ENCODE peak calls at places on chromosomes 12 and 14, in seven cellular contexts. K is right atrium auricular region; O is heart right ventricle; U is ELR; P is NCI-H1694 treated with DMSO at 0.1 percent for 48 hours; N is H9; M is effector CD4-positive, alpha-beta T cell. T is an unnamed sample.
A peak's percentile ranks its signal among the peaks of the same experiment; 100 is the strongest.

GRCh38 chr12:75596406-75596805 is 85.0 kb upstream of the KRR1 start:
- DNase-seq in K (no peak), O (no peak), U (no peak), P (no peak), N (no peak), M (no peak), T (no peak)

GRCh38 chr14:101010835-101011234 is 107.3 kb upstream of the RTL1 start:
- DNase-seq in K (no peak), O (no peak), U (no peak), P (no peak), N (no peak), M (no peak), T (no peak)

GRCh38 chr14:73243748-73244147 is 6.4 kb downstream of the PAPLN start:
- DNase-seq in K (no peak), O (no peak), U (no peak), P (no peak), N (no peak), M (no peak), T (no peak)

GRCh38 chr12:110846615-110847566 is at the start of gene CCDC63:
- DNase-seq in K (peak; percentile 63), O (peak; percentile 71), U (peak; percentile 49), P (no peak), N (peak; percentile 87), M (no peak), T (peak; percentile 43)

GRCh38 chr12:95784286-95784685 is 6.3 kb downstream of the NTN4 start:
- DNase-seq in K (no peak), O (no peak), U (peak; percentile 72), P (no peak), N (no peak), M (no peak), T (no peak)

GRCh38 chr12:61894168-61894567 is 366.0 kb upstream of the USP15 start:
- DNase-seq in K (no peak), O (no peak), U (no peak), P (no peak), N (no peak), M (no peak), T (no peak)

GRCh38 chr14:55071870-55072640 is 20.6 kb downstream of the MAPK1IP1L start:
- DNase-seq in K (no peak), O (peak; percentile 21), U (peak; percentile 94), P (no peak), N (no peak), M (no peak), T (no peak)

GRCh38 chr12:44148936-44149335 is 313.1 kb downstream of the TMEM117 start:
- DNase-seq in K (no peak), O (no peak), U (no peak), P (no peak), N (no peak), M (no peak), T (no peak)

GRCh38 chr12:79614730-79615129 is 76.0 kb downstream of the PAWR start:
- DNase-seq in K (no peak), O (no peak), U (no peak), P (no peak), N (no peak), M (no peak), T (no peak)

GRCh38 chr12:67705394-67706370 is 57.1 kb downstream of the DYRK2 start:
- DNase-seq in K (no peak), O (no peak), U (peak; percentile 86), P (no peak), N (no peak), M (no peak), T (no peak)

GRCh38 chr14:56154321-56154720 is 36.1 kb downstream of the PELI2 start:
- DNase-seq in K (no peak), O (no peak), U (no peak), P (no peak), N (no peak), M (no peak), T (no peak)

GRCh38 chr14:59126714-59127436 is 61.6 kb upstream of the DAAM1 start:
- DNase-seq in K (no peak), O (no peak), U (peak; percentile 74), P (peak; percentile 80), N (no peak), M (peak; percentile 20), T (no peak)

GRCh38 chr14:106842687-106843086 is 1316.3 kb downstream of the TMEM121 start:
- DNase-seq in K (no peak), O (no peak), U (no peak), P (no peak), N (no peak), M (no peak), T (peak; percentile 21)

GRCh38 chr12:63150255-63151060 is 543 bp downstream of the AVPR1A start:
- DNase-seq in K (no peak), O (peak; percentile 14), U (no peak), P (no peak), N (peak; percentile 79), M (no peak), T (peak; percentile 65)

GRCh38 chr14:70706177-70706576 is 64.5 kb downstream of the TTC9 start:
- DNase-seq in K (no peak), O (no peak), U (no peak), P (no peak), N (no peak), M (no peak), T (no peak)

GRCh38 chr12:130764475-130765185 is 48.5 kb upstream of the RIMBP2 start:
- DNase-seq in K (no peak), O (no peak), U (peak; percentile 50), P (no peak), N (no peak), M (no peak), T (no peak)

GRCh38 chr12:69685810-69686209 is 13.3 kb downstream of the BEST3 start:
- DNase-seq in K (no peak), O (no peak), U (peak; percentile 85), P (no peak), N (no peak), M (no peak), T (no peak)

GRCh38 chr14:54981698-54982097 is 45.2 kb downstream of the WDHD1 start:
- DNase-seq in K (no peak), O (no peak), U (peak; percentile 54), P (peak; percentile 1), N (no peak), M (no peak), T (no peak)

GRCh38 chr12:6826125-6826733 is 2.0 kb upstream of the P3H3 start:
- DNase-seq in K (no peak), O (no peak), U (no peak), P (no peak), N (no peak), M (no peak), T (no peak)

GRCh38 chr14:56187736-56188135 is 69.5 kb downstream of the PELI2 start:
- DNase-seq in K (no peak), O (no peak), U (no peak), P (no peak), N (no peak), M (no peak), T (no peak)

GRCh38 chr14:99234982-99235491 is 37.0 kb downstream of the BCL11B start:
- DNase-seq in K (no peak), O (no peak), U (no peak), P (no peak), N (peak; percentile 92), M (peak; percentile 86), T (no peak)

GRCh38 chr14:105316563-105316941 is 2.0 kb downstream of the PACS2 start:
- DNase-seq in K (no peak), O (no peak), U (no peak), P (no peak), N (no peak), M (no peak), T (no peak)

GRCh38 chr14:34693228-34693939 is 21.0 kb downstream of the CFL2 start:
- DNase-seq in K (no peak), O (no peak), U (no peak), P (no peak), N (peak; percentile 94), M (no peak), T (peak; percentile 67)

GRCh38 chr12:124626841-124627502 is 59.6 kb upstream of the NCOR2 start:
- DNase-seq in K (peak; percentile 85), O (peak; percentile 82), U (no peak), P (no peak), N (no peak), M (no peak), T (no peak)

GRCh38 chr12:113988976-113989375 is 22.9 kb upstream of the RBM19 start:
- DNase-seq in K (no peak), O (no peak), U (no peak), P (no peak), N (no peak), M (no peak), T (no peak)

GRCh38 chr14:75968461-75968860 is 13.3 kb downstream of the TGFB3 start:
- DNase-seq in K (peak; percentile 59), O (no peak), U (no peak), P (peak; percentile 60), N (no peak), M (no peak), T (no peak)

GRCh38 chr12:45369065-45369464 is 153.2 kb downstream of the ANO6 start:
- DNase-seq in K (no peak), O (no peak), U (peak; percentile 80), P (no peak), N (no peak), M (no peak), T (no peak)

GRCh38 chr12:6180300-6181051 is 19.7 kb upstream of the CD9 start:
- DNase-seq in K (peak; percentile 85), O (peak; percentile 66), U (peak; percentile 95), P (peak; percentile 27), N (peak; percentile 32), M (no peak), T (no peak)

GRCh38 chr14:71289536-71289935 is 382.3 kb downstream of the PCNX1 start:
- DNase-seq in K (no peak), O (no peak), U (no peak), P (no peak), N (no peak), M (no peak), T (no peak)